ENCODE peak calls at places on chromosomes 11 and 22, in ten cellular contexts. G is activated B cell treated with CpG ODN at 0.5 μM for 24 hours; F is gastroesophageal sphincter; H is activated naive CD4-positive, alpha-beta T cell treated with anti-CD3 and anti-CD28 coated beads, Interleukin-2, amount 50 U/mL, for 72 hours; U is activated T-helper 17 cell treated with anti-CD3 and anti-CD28 coated beads, Interleukin-2, amount 50 U/mL, for 72 hours; I is activated T-cell treated with anti-CD3 and anti-CD28 coated beads, Interleukin-2, amount 50 U/mL, for 4 hours; B is left ventricle myocardium superior; N is pancreas; V is activated CD8-positive, alpha-beta T cell treated with anti-CD3 and anti-CD28 coated beads, Interleukin-2, amount 10 ng/mL, durations not matched to agents 7 days and 5 days; T is stimulated activated naive B cell treated with anti-CD40 and anti-IgM and Interleukin-4, amounts not matched to agents 10 μg/mL and 1 μg/mL and 100 μg/mL, for 72 hours. E is an unnamed sample.

GRCh38 chr11:92269021-92269420 is 44.4 kb downstream of the FAT3 start:
- ATAC-seq in G (no peak), F (no peak), H (no peak), U (no peak), I (no peak), B (no peak), N (peak; percentile 63), V (no peak), T (no peak), E (no peak)

GRCh38 chr11:17683378-17684161 is 35.8 kb upstream of the MYOD1 start:
- ATAC-seq in G (no peak), F (no peak), H (no peak), U (no peak), I (no peak), B (no peak), N (no peak), V (no peak), T (no peak), E (no peak)

GRCh38 chr11:106133529-106133928 is 56.1 kb downstream of the AASDHPPT start:
- ATAC-seq in G (no peak), F (no peak), H (no peak), U (no peak), I (no peak), B (no peak), N (peak; percentile 40), V (no peak), T (no peak), E (no peak)

GRCh38 chr11:36510567-36511020 is 522 bp upstream of the TRAF6 start:
- ATAC-seq in G (no peak), F (no peak), H (no peak), U (peak; percentile 7), I (peak; percentile 11), B (peak; percentile 12), N (peak; percentile 15), V (no peak), T (no peak), E (no peak)

GRCh38 chr11:34531663-34532062 is 18.1 kb upstream of the ELF5 start:
- ATAC-seq in G (no peak), F (no peak), H (no peak), U (no peak), I (no peak), B (no peak), N (no peak), V (no peak), T (no peak), E (no peak)

GRCh38 chr11:17741487-17741886 is 6.9 kb downstream of the KCNC1 start:
- ATAC-seq in G (no peak), F (no peak), H (no peak), U (no peak), I (no peak), B (no peak), N (no peak), V (no peak), T (no peak), E (no peak)

GRCh38 chr11:66670816-66671215 is 6.9 kb downstream of the RBM4B start:
- ATAC-seq in G (no peak), F (no peak), H (no peak), U (no peak), I (no peak), B (peak; percentile 31), N (no peak), V (no peak), T (no peak), E (no peak)

GRCh38 chr11:37333345-37333744 is 735.3 kb upstream of the RAG2 start:
- ATAC-seq in G (no peak), F (no peak), H (no peak), U (no peak), I (no peak), B (no peak), N (no peak), V (no peak), T (no peak), E (no peak)

GRCh38 chr11:36300651-36301050 is 4.6 kb downstream of the PRR5L start:
- ATAC-seq in G (no peak), F (peak; percentile 48), H (no peak), U (no peak), I (no peak), B (peak; percentile 99), N (peak; percentile 98), V (no peak), T (no peak), E (no peak)

GRCh38 chr22:28674121-28674563 is 5.5 kb downstream of the TTC28 start:
- ATAC-seq in G (peak; percentile 71), F (no peak), H (peak; percentile 77), U (peak; percentile 76), I (peak; percentile 82), B (no peak), N (no peak), V (peak; percentile 81), T (peak; percentile 92), E (peak; percentile 85)

GRCh38 chr22:26395926-26396325 is 33.1 kb upstream of the ASPHD2 start:
- ATAC-seq in G (no peak), F (no peak), H (no peak), U (no peak), I (no peak), B (no peak), N (no peak), V (no peak), T (no peak), E (no peak)

GRCh38 chr22:42967005-42967404 is 47.9 kb downstream of the PACSIN2 start:
- ATAC-seq in G (no peak), F (no peak), H (no peak), U (no peak), I (no peak), B (no peak), N (no peak), V (no peak), T (no peak), E (no peak)

GRCh38 chr22:35464399-35464798 is 64.5 kb downstream of the MCM5 start:
- ATAC-seq in G (no peak), F (no peak), H (no peak), U (no peak), I (no peak), B (no peak), N (no peak), V (no peak), T (no peak), E (peak; percentile 27)

GRCh38 chr22:35352214-35353111 is 28.4 kb upstream of the HMOX1 start:
- ATAC-seq in G (peak; percentile 70), F (peak; percentile 29), H (peak; percentile 85), U (peak; percentile 81), I (peak; percentile 10), B (peak; percentile 26), N (peak; percentile 16), V (peak; percentile 37), T (peak; percentile 77), E (peak; percentile 84)

GRCh38 chr11:6608726-6609501 is 3.1 kb downstream of the TAF10 start:
- ATAC-seq in G (no peak), F (no peak), H (no peak), U (no peak), I (no peak), B (no peak), N (no peak), V (no peak), T (no peak), E (no peak)

GRCh38 chr11:87020336-87020735 is 17.4 kb upstream of the TMEM135 start:
- ATAC-seq in G (no peak), F (no peak), H (no peak), U (no peak), I (no peak), B (no peak), N (no peak), V (no peak), T (no peak), E (no peak)

GRCh38 chr11:62644220-62644619 is 2.2 kb downstream of the GANAB start:
- ATAC-seq in G (no peak), F (no peak), H (no peak), U (no peak), I (no peak), B (no peak), N (no peak), V (no peak), T (no peak), E (no peak)

GRCh38 chr11:121741954-121742361 is 289.2 kb upstream of the SORL1-AS1 start:
- ATAC-seq in G (no peak), F (peak; percentile 94), H (no peak), U (no peak), I (no peak), B (peak; percentile 97), N (peak; percentile 44), V (no peak), T (no peak), E (no peak)

GRCh38 chr11:79393362-79394043 is 47.3 kb downstream of the TENM4 start:
- ATAC-seq in G (no peak), F (no peak), H (no peak), U (peak; percentile 5), I (no peak), B (no peak), N (peak; percentile 57), V (no peak), T (no peak), E (no peak)

GRCh38 chr11:74777877-74778276 is 29.2 kb downstream of the RNF169 start:
- ATAC-seq in G (no peak), F (no peak), H (no peak), U (no peak), I (no peak), B (no peak), N (no peak), V (no peak), T (no peak), E (no peak)

GRCh38 chr22:39269095-39269827 is 24.5 kb upstream of the PDGFB start:
- ATAC-seq in G (no peak), F (no peak), H (no peak), U (no peak), I (no peak), B (no peak), N (no peak), V (no peak), T (no peak), E (no peak)

GRCh38 chr11:133894956-133895549 is 49.7 kb upstream of the SPATA19 start:
- ATAC-seq in G (peak; percentile 80), F (no peak), H (no peak), U (no peak), I (no peak), B (peak; percentile 28), N (no peak), V (no peak), T (peak; percentile 43), E (peak; percentile 78)

GRCh38 chr22:26185190-26185589 is 15.9 kb downstream of the SEZ6L start:
- ATAC-seq in G (no peak), F (no peak), H (no peak), U (no peak), I (no peak), B (no peak), N (no peak), V (no peak), T (no peak), E (no peak)

GRCh38 chr22:42202669-42203068 is 67.8 kb downstream of the TCF20 start:
- ATAC-seq in G (no peak), F (no peak), H (peak; percentile 54), U (peak; percentile 91), I (peak; percentile 90), B (no peak), N (no peak), V (peak; percentile 88), T (no peak), E (no peak)

GRCh38 chr11:113163291-113164030 is 150.9 kb upstream of the TTC12 start:
- ATAC-seq in G (no peak), F (no peak), H (no peak), U (no peak), I (no peak), B (peak; percentile 25), N (peak; percentile 9), V (no peak), T (no peak), E (no peak)

GRCh38 chr11:9973921-9974320 is 310.0 kb downstream of the SWAP70 start:
- ATAC-seq in G (no peak), F (no peak), H (no peak), U (no peak), I (no peak), B (no peak), N (no peak), V (no peak), T (no peak), E (no peak)

GRCh38 chr11:64643927-64644326 is 52.9 kb downstream of the SLC22A12 start:
- ATAC-seq in G (no peak), F (peak; percentile 16), H (no peak), U (no peak), I (peak; percentile 36), B (no peak), N (peak; percentile 28), V (no peak), T (peak; percentile 29), E (no peak)

GRCh38 chr22:35230839-35231584 is 26.3 kb upstream of the HMGXB4 start:
- ATAC-seq in G (no peak), F (no peak), H (peak; percentile 16), U (peak; percentile 23), I (no peak), B (no peak), N (peak; percentile 30), V (peak; percentile 23), T (no peak), E (no peak)

E was measured in stimulated activated memory B cell treated with anti-CD40 and anti-IgM and Interleukin-4, amounts not matched to agents 10 μg/mL and 1 μg/mL and 100 μg/mL, for 72 hours.